ENCODE peak calls at places on chromosomes 3 and 15, in six cellular contexts. B is effector memory CD4-positive, alpha-beta T cell; I is cardiac muscle cell; S is adrenal gland; J is colonic mucosa; L is aorta. O is an unnamed sample.

GRCh38 chr3:12868039-12869024 is 27.0 kb upstream of the RPL32 start:
- DNase-seq in B (peak), I (peak), S (peak), J (peak), L (peak), O (peak)

GRCh38 chr3:51935886-51936755 is 5.6 kb downstream of the RRP9 start:
- DNase-seq in B (no peak), I (no peak), S (no peak), J (no peak), L (no peak), O (peak)

GRCh38 chr3:13850161-13850945 is 29.5 kb downstream of the WNT7A start:
- DNase-seq in B (no peak), I (peak), S (no peak), J (no peak), L (no peak), O (no peak)

GRCh38 chr3:120174811-120175210 is 80.6 kb upstream of the GSK3B start:
- DNase-seq in B (no peak), I (no peak), S (peak), J (peak), L (no peak), O (no peak)

GRCh38 chr3:134600166-134600670 is 50.6 kb downstream of the KY start:
- DNase-seq in B (no peak), I (no peak), S (no peak), J (no peak), L (no peak), O (no peak)

GRCh38 chr3:27423463-27423862 is 54.3 kb upstream of the NEK10 start:
- DNase-seq in B (no peak), I (no peak), S (no peak), J (no peak), L (no peak), O (no peak)

GRCh38 chr3:161630791-161631190 is 134.2 kb downstream of the OTOL1 start:
- DNase-seq in B (no peak), I (peak), S (no peak), J (no peak), L (no peak), O (no peak)

GRCh38 chr3:134373942-134374790 is at the start of gene AMOTL2:
- DNase-seq in B (no peak), I (peak), S (peak), J (peak), L (peak), O (peak)

GRCh38 chr15:101010781-101011180 is 91.6 kb downstream of the LRRK1 start:
- DNase-seq in B (no peak), I (no peak), S (no peak), J (peak), L (no peak), O (no peak)

GRCh38 chr15:95557226-95558046 is 773.1 kb upstream of the NR2F2 start:
- DNase-seq in B (no peak), I (no peak), S (peak), J (no peak), L (peak), O (no peak)

GRCh38 chr3:55795736-55796135 is 308.6 kb upstream of the WNT5A start:
- DNase-seq in B (no peak), I (no peak), S (no peak), J (no peak), L (no peak), O (no peak)

GRCh38 chr3:117681619-117682018 is 972.0 kb downstream of the TUSC7 start:
- DNase-seq in B (no peak), I (no peak), S (no peak), J (no peak), L (no peak), O (no peak)

GRCh38 chr3:155995525-155996370 is 124.6 kb upstream of the KCNAB1 start:
- DNase-seq in B (no peak), I (peak), S (no peak), J (no peak), L (no peak), O (no peak)

GRCh38 chr3:126493731-126494130 is 18.0 kb upstream of the ZXDC start:
- DNase-seq in B (no peak), I (no peak), S (no peak), J (no peak), L (no peak), O (no peak)

GRCh38 chr3:64291956-64292355 is 66.7 kb upstream of the PRICKLE2 start:
- DNase-seq in B (no peak), I (no peak), S (no peak), J (no peak), L (no peak), O (no peak)

GRCh38 chr3:42735021-42735420 is 32.4 kb upstream of the HHATL start:
- DNase-seq in B (no peak), I (no peak), S (no peak), J (peak), L (no peak), O (no peak)

GRCh38 chr15:79682851-79683288 is 213.9 kb downstream of the MTHFS start:
- DNase-seq in B (no peak), I (no peak), S (no peak), J (no peak), L (no peak), O (no peak)

GRCh38 chr15:94893091-94893490 is 661.7 kb downstream of the MCTP2 start:
- DNase-seq in B (no peak), I (no peak), S (no peak), J (no peak), L (no peak), O (no peak)

GRCh38 chr3:46715507-46716175 is 2.0 kb downstream of the PRSS50 start:
- DNase-seq in B (no peak), I (no peak), S (no peak), J (no peak), L (peak), O (peak)

GRCh38 chr3:43641306-43642114 is 19.7 kb upstream of the ANO10 start:
- DNase-seq in B (no peak), I (no peak), S (no peak), J (no peak), L (no peak), O (no peak)

GRCh38 chr3:53772562-53773329 is 73.5 kb downstream of the CHDH start:
- DNase-seq in B (no peak), I (no peak), S (no peak), J (no peak), L (no peak), O (no peak)

GRCh38 chr3:127740136-127740915 is 67.6 kb downstream of the ABTB1 start:
- DNase-seq in B (no peak), I (no peak), S (no peak), J (no peak), L (no peak), O (no peak)

GRCh38 chr15:36323607-36324006 is 255.8 kb upstream of the CDIN1 start:
- DNase-seq in B (no peak), I (no peak), S (no peak), J (no peak), L (no peak), O (no peak)

GRCh38 chr3:129195731-129196256 is 12.1 kb upstream of the CNBP start:
- DNase-seq in B (no peak), I (no peak), S (peak), J (no peak), L (peak), O (no peak)

GRCh38 chr3:69821133-69821532 is 81.9 kb downstream of the MITF start:
- DNase-seq in B (no peak), I (no peak), S (no peak), J (no peak), L (no peak), O (no peak)

GRCh38 chr15:70121656-70122297 is 24.1 kb upstream of the TLE3 start:
- DNase-seq in B (no peak), I (no peak), S (peak), J (peak), L (peak), O (peak)

GRCh38 chr3:191356586-191357439 is 26.5 kb upstream of the UTS2B start:
- DNase-seq in B (no peak), I (peak), S (no peak), J (no peak), L (peak), O (peak)

GRCh38 chr3:168096210-168096795 is 579 bp upstream of the GOLIM4 start:
- DNase-seq in B (no peak), I (peak), S (peak), J (peak), L (peak), O (peak)

GRCh38 chr3:55780913-55781312 is 293.8 kb upstream of the WNT5A start:
- DNase-seq in B (no peak), I (peak), S (no peak), J (no peak), L (no peak), O (no peak)

GRCh38 chr15:40361640-40362039 is 3.6 kb downstream of the DISP2 start:
- DNase-seq in B (no peak), I (no peak), S (no peak), J (no peak), L (no peak), O (no peak)
- H3K27ac ChIP-seq in B (no peak), I (no peak), S (no peak), J (no peak), L (no peak), O (no peak)

GRCh38 chr15:74373056-74373650 is 5.7 kb upstream of the CYP11A1 start:
- DNase-seq in B (no peak), I (no peak), S (no peak), J (no peak), L (no peak), O (no peak)

GRCh38 chr15:74373731-74374647 is 6.5 kb upstream of the CYP11A1 start:
- DNase-seq in B (peak), I (peak), S (peak), J (peak), L (peak), O (peak)

GRCh38 chr15:74375303-74375693 is 7.9 kb upstream of the CYP11A1 start:
- DNase-seq in B (peak), I (peak), S (peak), J (peak), L (peak), O (peak)

GRCh38 chr15:74376226-74376625 is 8.8 kb upstream of the CYP11A1 start:
- DNase-seq in B (no peak), I (no peak), S (no peak), J (no peak), L (no peak), O (no peak)

DNA sequence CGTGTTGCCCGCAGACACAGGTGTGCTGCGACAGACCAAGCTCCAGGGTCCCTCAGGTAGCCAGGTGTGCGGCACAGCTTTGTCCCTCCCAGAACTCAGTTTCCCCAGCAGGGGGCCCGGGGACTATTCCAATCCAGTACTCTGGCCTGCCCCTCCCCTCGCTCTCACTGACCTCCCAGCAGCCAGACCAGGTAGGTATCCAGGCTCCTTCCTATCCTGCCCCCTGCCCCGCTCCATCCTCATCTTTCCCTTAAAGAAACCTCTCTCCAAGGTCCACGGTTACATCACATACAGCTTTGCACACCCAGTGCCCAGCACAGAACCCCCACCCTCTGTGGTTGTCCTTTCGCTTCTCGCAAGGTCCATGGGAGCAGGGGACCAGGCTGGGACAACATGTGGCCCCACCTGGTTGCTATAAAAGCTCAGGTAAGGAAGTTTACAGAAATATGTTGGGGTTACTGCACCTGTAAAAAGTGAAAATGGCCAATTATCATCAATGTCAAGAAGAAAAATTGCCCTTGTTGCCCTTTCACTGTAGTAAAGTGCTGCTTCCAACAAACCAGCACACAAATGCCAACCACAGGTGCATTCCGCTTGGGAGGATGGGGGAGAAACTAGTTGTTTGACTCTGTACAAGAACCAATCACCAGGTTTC is 7.3 kb upstream of the CYP11A1 start:
- DNase-seq in B (no peak), I (no peak), S (no peak), J (no peak), L (no peak), O (no peak)
- H3K4me3 ChIP-seq in B (peak), I (peak), S (no peak), J (peak), L (no peak), O (peak)

GRCh38 chr3:5015056-5015455 is 35.8 kb downstream of the BHLHE40 start:
- DNase-seq in B (no peak), I (no peak), S (no peak), J (no peak), L (no peak), O (no peak)

GRCh38 chr3:5016218-5017161 is 37.3 kb downstream of the BHLHE40 start:
- DNase-seq in B (peak), I (peak), S (peak), J (peak), L (peak), O (peak)

GRCh38 chr3:5020262-5020722 is 41.1 kb downstream of the BHLHE40 start:
- DNase-seq in B (no peak), I (no peak), S (no peak), J (no peak), L (no peak), O (no peak)

GRCh38 chr3:5019411-5020261 is 40.4 kb downstream of the BHLHE40 start:
- DNase-seq in B (peak), I (no peak), S (no peak), J (peak), L (peak), O (peak)

GRCh38 chr3:5017953-5018531 is 38.8 kb downstream of the BHLHE40 start:
- DNase-seq in B (no peak), I (no peak), S (peak), J (peak), L (peak), O (peak)
- H3K27ac ChIP-seq in B (peak), I (peak), S (peak), J (peak), L (peak), O (peak)

GRCh38 chr3:71872256-71872655 is 87.3 kb upstream of the PROK2 start:
- DNase-seq in B (no peak), I (no peak), S (no peak), J (no peak), L (no peak), O (no peak)
- H3K4me3 ChIP-seq in B (no peak), I (no peak), S (no peak), J (no peak), L (no peak), O (no peak)

O was measured in stomach.